ENCODE peak calls at places on chromosomes 3 and 15, in four cellular contexts. T is bronchial epithelial cell, S is AG08395, F is neuronal stem cell. V is an unnamed sample.

GRCh38 chr3:56467108-56467507 is 1.2 kb downstream of the ERC2 start:
- DNase-seq in T (peak), S (peak), F (peak), V (peak)

GRCh38 chr15:57554063-57554820 is 37.5 kb upstream of the MYZAP start:
- DNase-seq in T (peak), S (no peak), F (no peak), V (no peak)

GRCh38 chr3:976021-976420 is 116.8 kb upstream of the CNTN6 start:
- DNase-seq in T (peak), S (no peak), F (no peak), V (no peak)

GRCh38 chr15:83299462-83299861 is 15.0 kb upstream of the BNC1 start:
- DNase-seq in T (no peak), S (no peak), F (no peak), V (no peak)

GRCh38 chr15:99054025-99054387 is 46.4 kb upstream of the PGPEP1L start:
- DNase-seq in T (no peak), S (no peak), F (no peak), V (no peak)

GRCh38 chr3:30752961-30753360 is 141.5 kb downstream of the GADL1 start:
- DNase-seq in T (peak), S (peak), F (no peak), V (no peak)

GRCh38 chr3:60217156-60217911 is 1033.9 kb downstream of the FHIT start:
- DNase-seq in T (no peak), S (no peak), F (no peak), V (no peak)

GRCh38 chr3:46976326-46977190 is at the start of gene CCDC12:
- DNase-seq in T (peak), S (peak), F (peak), V (peak)

GRCh38 chr3:88433572-88433971 is 283.8 kb downstream of the C3orf38 start:
- DNase-seq in T (no peak), S (no peak), F (no peak), V (no peak)

GRCh38 chr3:133575121-133575520 is 1.6 kb downstream of the CDV3 start:
- DNase-seq in T (no peak), S (no peak), F (no peak), V (no peak)

GRCh38 chr3:71503525-71504249 is 79.8 kb downstream of the FOXP1 start:
- DNase-seq in T (peak), S (peak), F (no peak), V (no peak)

GRCh38 chr15:37014137-37014536 is 86.2 kb downstream of the MEIS2 start:
- DNase-seq in T (no peak), S (peak), F (no peak), V (no peak)

GRCh38 chr15:35000511-35000910 is 12.4 kb upstream of the ZNF770 start:
- DNase-seq in T (peak), S (peak), F (no peak), V (no peak)

GRCh38 chr3:136752046-136752326 is 192 bp downstream of the STAG1 start:
- DNase-seq in T (no peak), S (peak), F (no peak), V (no peak)

GRCh38 chr3:53666026-53666425 is 171.6 kb downstream of the CACNA1D start:
- DNase-seq in T (no peak), S (no peak), F (no peak), V (no peak)

GRCh38 chr15:74777769-74778598 is 3.9 kb upstream of the CSK start:
- DNase-seq in T (no peak), S (no peak), F (no peak), V (no peak)

GRCh38 chr15:88021601-88022000 is 234.9 kb downstream of the NTRK3 start:
- DNase-seq in T (no peak), S (no peak), F (no peak), V (no peak)

GRCh38 chr3:55000546-55000945 is 72.7 kb upstream of the LRTM1 start:
- DNase-seq in T (peak), S (peak), F (no peak), V (no peak)

GRCh38 chr15:80562033-80562432 is 133.1 kb upstream of the ABHD17C start:
- DNase-seq in T (no peak), S (no peak), F (no peak), V (no peak)

GRCh38 chr3:188531210-188531609 is 377.3 kb downstream of the LPP start:
- DNase-seq in T (peak), S (peak), F (no peak), V (no peak)

V was measured in iPS DF 6.9.